ENCODE peak calls at places on chromosomes 3 and 15, in five cellular contexts. V is GM23248, G is posterior cingulate gyrus, Y is H54, S is epithelial cell of prostate. E is an unnamed sample.

GRCh38 chr3:183287301-183287971 is 34.4 kb downstream of the B3GNT5 start:
- DNase-seq in G (no peak), S (no peak), Y (no peak), V (peak), E (no peak)

GRCh38 chr3:127304121-127304744 is 16.4 kb upstream of the PRR20G start:
- DNase-seq in G (no peak), V (no peak), S (peak), Y (no peak), E (peak)

GRCh38 chr3:141793476-141794260 is 30.5 kb downstream of the GRK7 start:
- DNase-seq in G (no peak), Y (no peak), S (no peak), V (no peak), E (no peak)

GRCh38 chr15:72616491-72617210 is 37.8 kb upstream of the GOLGA6B start:
- DNase-seq in G (no peak), S (no peak), Y (no peak), V (no peak), E (no peak)

GRCh38 chr3:38610436-38610835 is 39.1 kb downstream of the SCN5A start:
- DNase-seq in G (no peak), Y (no peak), S (no peak), V (no peak), E (no peak)

GRCh38 chr3:188950006-188950405 is 221.8 kb upstream of the TPRG1 start:
- DNase-seq in V (no peak), S (no peak), Y (no peak), G (no peak), E (no peak)

GRCh38 chr3:69297525-69297924 is 88.4 kb downstream of the FRMD4B start:
- DNase-seq in V (no peak), Y (no peak), G (no peak), S (no peak), E (no peak)

GRCh38 chr15:57890351-57890750 is 175.2 kb downstream of the ALDH1A2 start:
- DNase-seq in V (peak), G (no peak), S (no peak), Y (no peak), E (no peak)

GRCh38 chr15:27846722-27847420 is 252.2 kb downstream of the OCA2 start:
- DNase-seq in V (no peak), G (no peak), S (no peak), Y (no peak), E (no peak)

GRCh38 chr15:65101418-65101890 is 13.5 kb downstream of the UBAP1L start:
- DNase-seq in G (peak), Y (peak), V (peak), S (no peak), E (peak)

GRCh38 chr15:41790756-41791546 is 16.7 kb downstream of the MAPKBP1 start:
- DNase-seq in G (no peak), V (peak), Y (peak), S (no peak), E (no peak)

GRCh38 chr3:74067296-74067695 is 442.6 kb upstream of the PDZRN3 start:
- DNase-seq in G (no peak), S (no peak), Y (no peak), V (peak), E (peak)

GRCh38 chr3:196055683-196056270 is 26.1 kb downstream of the TFRC start:
- DNase-seq in G (no peak), Y (no peak), S (no peak), V (no peak), E (no peak)

GRCh38 chr15:70342141-70342540 is 244.4 kb upstream of the TLE3 start:
- DNase-seq in S (no peak), Y (no peak), G (no peak), V (no peak), E (no peak)

GRCh38 chr3:144556392-144556791 is 584.8 kb downstream of the DIPK2A start:
- DNase-seq in S (no peak), Y (peak), V (peak), G (no peak), E (no peak)

GRCh38 chr3:69823710-69824109 is 84.4 kb downstream of the MITF start:
- DNase-seq in Y (peak), V (peak), S (no peak), G (no peak), E (no peak)

GRCh38 chr3:14898929-14899328 is 48.5 kb upstream of the NR2C2 start:
- DNase-seq in Y (no peak), S (no peak), G (no peak), V (no peak), E (no peak)

GRCh38 chr3:52120576-52121458 is 33.4 kb downstream of the POC1A start:
- DNase-seq in S (no peak), V (peak), Y (no peak), G (peak), E (no peak)

GRCh38 chr15:94119215-94119815 is 112.0 kb upstream of the MCTP2 start:
- DNase-seq in V (peak), Y (no peak), S (no peak), G (peak), E (no peak)

GRCh38 chr3:106333911-106334618 is 465.3 kb upstream of the CBLB start:
- DNase-seq in S (peak), Y (no peak), G (no peak), V (peak), E (no peak)

GRCh38 chr3:103127116-103127630 is 692.4 kb downstream of the ZPLD1 start:
- DNase-seq in Y (no peak), S (no peak), G (no peak), V (no peak), E (no peak)

GRCh38 chr15:42490743-42491539 is at the start of gene ZNF106:
- DNase-seq in V (peak), Y (peak), S (no peak), G (peak), E (peak)

GRCh38 chr3:126287536-126288181 is 69.5 kb downstream of the KLF15 start:
- DNase-seq in V (peak), S (no peak), G (peak), Y (no peak), E (peak)

GRCh38 chr3:150733373-150733935 is 29.5 kb downstream of the SIAH2 start:
- DNase-seq in Y (no peak), G (no peak), S (no peak), V (no peak), E (no peak)

GRCh38 chr15:100919481-100920405 is 586 bp downstream of the LRRK1 start:
- DNase-seq in S (no peak), Y (peak), G (no peak), V (peak), E (no peak)

GRCh38 chr3:18188491-18188890 is 236.6 kb downstream of the SATB1 start:
- DNase-seq in Y (no peak), G (no peak), S (no peak), V (no peak), E (no peak)

GRCh38 chr15:52008698-52009434 is 10.2 kb upstream of the MAPK6 start:
- DNase-seq in S (no peak), V (no peak), Y (no peak), G (no peak), E (no peak)

GRCh38 chr3:149964296-149964695 is 6.4 kb downstream of the PFN2 start:
- DNase-seq in G (no peak), S (no peak), V (peak), Y (no peak), E (no peak)

GRCh38 chr3:13301295-13301987 is 118.7 kb downstream of the NUP210 start:
- DNase-seq in Y (peak), V (peak), G (peak), S (peak), E (no peak)

GRCh38 chr3:127614928-127615592 is 13.9 kb upstream of the PODXL2 start:
- DNase-seq in Y (no peak), S (no peak), G (peak), V (peak), E (no peak)

GRCh38 chr3:46864051-46864881 is 1.0 kb upstream of the MYL3 start:
- DNase-seq in S (no peak), Y (no peak), V (no peak), G (peak), E (no peak)

GRCh38 chr3:30263921-30264313 is 342.5 kb upstream of the TGFBR2 start:
- DNase-seq in G (no peak), S (no peak), Y (no peak), V (no peak), E (no peak)

GRCh38 chr3:98903705-98904481 is 2.4 kb upstream of the DCBLD2 start:
- DNase-seq in G (no peak), V (no peak), Y (no peak), S (no peak), E (no peak)

GRCh38 chr3:16300881-16301359 is 35.9 kb downstream of the OXNAD1 start:
- DNase-seq in S (no peak), V (no peak), G (no peak), Y (no peak), E (no peak)

GRCh38 chr3:186664119-186664495 is 1.7 kb upstream of the HRG start:
- DNase-seq in S (no peak), V (no peak), Y (no peak), G (no peak), E (no peak)

GRCh38 chr3:155281892-155282291 is 11.6 kb downstream of the STRIT1 start:
- DNase-seq in G (no peak), Y (no peak), S (no peak), V (peak), E (no peak)

GRCh38 chr15:73240864-73241499 is 127.8 kb downstream of the HCN4 start:
- DNase-seq in Y (peak), V (peak), S (peak), G (no peak), E (peak)

GRCh38 chr3:188993140-188993539 is 178.6 kb upstream of the TPRG1 start:
- DNase-seq in S (no peak), Y (no peak), G (no peak), V (no peak), E (no peak)

GRCh38 chr3:172074578-172074977 is 35.2 kb downstream of the FNDC3B start:
- DNase-seq in Y (no peak), S (no peak), G (no peak), V (no peak), E (no peak)